ENCODE peak calls at places on chromosomes 3 and 15, in seven cellular contexts. A is H9, X is neuronal stem cell, Q is mesenchymal stem cell, C is trophoblast cell, P is IMR-90, V is H1. B is an unnamed sample.

GRCh38 chr15:95162967-95163531 is 931.7 kb downstream of the MCTP2 start:
- DNase-seq in A (no peak), X (no peak), Q (peak; percentile 70), C (no peak), P (peak; percentile 91), V (no peak), B (no peak)

GRCh38 chr3:171129827-171130226 is 103.3 kb upstream of the SLC2A2 start:
- DNase-seq in A (no peak), X (no peak), Q (peak; percentile 18), C (no peak), P (peak; percentile 66), V (no peak), B (no peak)

GRCh38 chr3:127367593-127367992 is 79.7 kb upstream of the PRR20G start:
- DNase-seq in A (no peak), X (no peak), Q (no peak), C (no peak), P (no peak), V (no peak), B (no peak)

GRCh38 chr15:64503197-64503596 is 42.8 kb downstream of the ZNF609 start:
- DNase-seq in A (no peak), X (no peak), Q (peak; percentile 88), C (no peak), P (peak; percentile 74), V (no peak), B (peak; percentile 55)

GRCh38 chr3:76866729-76867461 is 173.0 kb upstream of the ROBO2 start:
- DNase-seq in A (no peak), X (no peak), Q (no peak), C (no peak), P (no peak), V (no peak), B (no peak)

GRCh38 chr3:71702131-71703024 is 22.8 kb downstream of the EIF4E3 start:
- DNase-seq in A (no peak), X (no peak), Q (no peak), C (peak; percentile 30), P (no peak), V (no peak), B (peak; percentile 45)

GRCh38 chr3:129608087-129608935 is 1.8 kb upstream of the PLXND1 start:
- DNase-seq in A (peak; percentile 80), X (no peak), Q (peak; percentile 71), C (no peak), P (peak; percentile 69), V (no peak), B (peak; percentile 95)

GRCh38 chr3:129160891-129161859 is at the start of gene ISY1:
- DNase-seq in A (peak; percentile 93), X (peak; percentile 95), Q (peak; percentile 98), C (peak; percentile 90), P (peak; percentile 97), V (peak; percentile 86), B (peak; percentile 98)

GRCh38 chr15:97235285-97235985 is 725.1 kb upstream of the ARRDC4 start:
- DNase-seq in A (peak; percentile 52), X (peak; percentile 66), Q (peak; percentile 64), C (peak; percentile 11), P (peak; percentile 39), V (peak; percentile 79), B (peak; percentile 63)

GRCh38 chr3:43790476-43790875 is 99.7 kb downstream of the ABHD5 start:
- DNase-seq in A (no peak), X (no peak), Q (no peak), C (no peak), P (no peak), V (no peak), B (no peak)

GRCh38 chr15:63089260-63090043 is 32.2 kb upstream of the LACTB start:
- DNase-seq in A (peak; percentile 86), X (no peak), Q (peak; percentile 95), C (no peak), P (peak; percentile 97), V (no peak), B (peak; percentile 87)

GRCh38 chr15:57752426-57752825 is 45.9 kb downstream of the POLR2M start:
- DNase-seq in A (peak; percentile 71), X (no peak), Q (no peak), C (no peak), P (no peak), V (no peak), B (peak; percentile 66)

GRCh38 chr3:112646623-112647022 is 5.7 kb upstream of the CCDC80 start:
- DNase-seq in A (no peak), X (no peak), Q (no peak), C (peak; percentile 62), P (no peak), V (no peak), B (peak; percentile 54)

GRCh38 chr15:20340331-20340811 is 201.2 kb downstream of the GOLGA6L6 start:
- DNase-seq in A (peak; percentile 74), X (no peak), Q (no peak), C (no peak), P (peak; percentile 18), V (no peak), B (no peak)

GRCh38 chr15:50425219-50425618 is 1.0 kb downstream of the USP8 start:
- DNase-seq in A (no peak), X (no peak), Q (peak; percentile 12), C (no peak), P (no peak), V (no peak), B (no peak)

GRCh38 chr3:43254125-43254524 is 32.2 kb upstream of the SNRK start:
- DNase-seq in A (no peak), X (no peak), Q (no peak), C (no peak), P (no peak), V (no peak), B (peak; percentile 90)

GRCh38 chr15:92629276-92629974 is 26.1 kb downstream of the FAM174B start:
- DNase-seq in A (no peak), X (no peak), Q (no peak), C (no peak), P (no peak), V (no peak), B (no peak)

GRCh38 chr15:56675930-56676329 is 57.4 kb downstream of the ZNF280D start:
- DNase-seq in A (no peak), X (no peak), Q (no peak), C (no peak), P (no peak), V (no peak), B (no peak)

GRCh38 chr15:56017920-56018319 is 24.5 kb upstream of the NEDD4 start:
- DNase-seq in A (no peak), X (no peak), Q (peak; percentile 24), C (no peak), P (no peak), V (no peak), B (peak; percentile 16)

GRCh38 chr15:56249080-56249479 is 5.4 kb upstream of the RFX7 start:
- DNase-seq in A (peak; percentile 49), X (no peak), Q (peak; percentile 18), C (no peak), P (peak; percentile 58), V (no peak), B (peak; percentile 87)

GRCh38 chr3:17645074-17645698 is 97.2 kb downstream of the TBC1D5 start:
- DNase-seq in A (no peak), X (peak; percentile 40), Q (peak; percentile 81), C (peak; percentile 56), P (peak; percentile 76), V (no peak), B (peak; percentile 75)

GRCh38 chr15:38996111-38996541 is 431.5 kb upstream of the RASGRP1 start:
- DNase-seq in A (no peak), X (no peak), Q (peak; percentile 70), C (peak; percentile 42), P (peak; percentile 90), V (no peak), B (no peak)

GRCh38 chr3:125958511-125959316 is 10.3 kb upstream of the ROPN1B start:
- DNase-seq in A (peak; percentile 64), X (no peak), Q (no peak), C (no peak), P (no peak), V (peak; percentile 55), B (peak; percentile 8)

GRCh38 chr15:67172172-67172571 is 82.3 kb downstream of the AAGAB start:
- DNase-seq in A (no peak), X (no peak), Q (no peak), C (no peak), P (peak; percentile 63), V (no peak), B (no peak)

GRCh38 chr3:125023833-125024560 is 31.8 kb downstream of the HEG1 start:
- DNase-seq in A (no peak), X (no peak), Q (no peak), C (no peak), P (no peak), V (no peak), B (no peak)

DNA sequence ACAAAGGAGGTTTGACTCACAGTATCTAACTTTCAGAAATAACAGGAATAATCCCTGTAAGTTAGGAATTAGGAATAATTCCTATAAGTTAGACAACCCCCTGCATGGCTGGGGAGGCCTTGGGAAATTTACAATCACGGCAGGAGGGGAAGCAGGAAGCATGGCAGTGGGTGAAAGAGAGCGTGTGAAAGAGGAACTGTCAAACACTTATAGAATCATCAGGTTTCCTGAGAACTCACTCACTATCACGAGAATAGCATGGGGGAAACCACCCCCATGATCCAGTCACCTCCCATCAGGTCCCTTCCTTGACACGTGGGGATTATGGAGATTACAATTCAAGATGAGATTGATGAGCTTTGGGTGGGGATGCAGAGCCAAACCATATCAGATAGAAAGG is 385.5 kb downstream of the IL20RB start:
- DNase-seq in A (no peak), X (no peak), Q (no peak), C (no peak), P (no peak), V (no peak), B (peak; percentile 67)
- H3K4me2 ChIP-seq in A (no peak overlapping the region), X (no peak overlapping the region), Q (no peak overlapping the region), C (no peak overlapping the region), P (no peak overlapping the region), V (no peak overlapping the region), B (no peak overlapping the region)

DNA sequence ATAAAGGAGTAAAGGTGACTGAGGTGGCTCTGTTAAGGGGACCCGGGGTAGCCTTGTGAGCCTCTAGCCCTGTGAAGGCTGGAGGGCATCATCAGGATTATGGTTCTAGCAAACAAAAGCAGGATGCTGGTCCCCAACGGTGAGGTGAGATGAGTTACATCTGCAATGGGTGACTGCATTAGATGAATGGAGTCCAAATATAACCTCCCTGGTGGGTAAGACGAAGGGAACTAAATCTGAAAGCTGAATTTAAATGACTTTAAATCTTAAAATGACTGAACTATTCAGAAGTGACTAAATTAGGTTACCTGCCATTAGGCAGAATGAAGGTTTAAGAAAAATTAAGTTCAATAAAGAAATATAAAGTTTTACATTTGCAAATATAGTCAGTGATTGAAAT is 4.6 kb upstream of the HLTF start:
- DNase-seq in A (no peak), X (no peak), Q (no peak), C (no peak), P (no peak), V (no peak), B (no peak)
- H3K4ac ChIP-seq in A (no peak overlapping the region), X (no peak overlapping the region), Q (no peak overlapping the region), C (no peak overlapping the region), P (no peak overlapping the region), V (no peak overlapping the region), B (no peak overlapping the region)

GRCh38 chr3:24510030-24510648 is 15.5 kb upstream of the THRB start:
- DNase-seq in A (no peak), X (no peak), Q (no peak), C (no peak), P (no peak), V (no peak), B (no peak)
- H3K79me1 ChIP-seq in A (no peaks in the 10 kb centered on the region), X (no peaks in the 10 kb centered on the region), Q (no peaks in the 10 kb centered on the region), C (no peaks in the 10 kb centered on the region), P (no peaks in the 10 kb centered on the region), V (no peaks in the 10 kb centered on the region), B (no peaks in the 10 kb centered on the region)

DNA sequence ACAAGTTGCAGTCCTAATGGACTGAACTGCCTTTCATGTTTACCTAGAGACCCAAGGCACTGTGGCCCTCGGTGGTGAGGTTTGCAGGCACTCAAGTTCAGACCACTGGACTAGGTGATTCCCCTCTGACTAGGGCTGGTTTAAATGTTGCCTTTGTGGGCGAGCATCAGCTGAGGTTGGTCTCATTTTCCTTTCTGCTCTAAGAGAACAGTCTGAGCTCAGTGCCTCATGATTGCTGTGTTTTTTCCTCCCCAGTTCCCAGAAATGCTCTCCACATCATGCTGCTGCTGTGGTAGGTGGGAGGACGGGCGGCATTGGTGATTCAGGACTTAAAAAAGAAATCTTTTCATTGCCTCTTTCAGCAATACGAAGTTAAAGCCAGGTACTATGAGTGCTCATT is 237.2 kb downstream of the MBNL1 start:
- DNase-seq in A (no peak), X (no peak), Q (no peak), C (no peak), P (no peak), V (no peak), B (no peak)
- H3K4me2 ChIP-seq in A (no peak overlapping the region), X (no peak overlapping the region), Q (no peak overlapping the region), C (no peak overlapping the region), P (no peak overlapping the region), V (no peak overlapping the region), B (no peak overlapping the region)